ENCODE peak calls at places on chromosomes 2 and 18, in five cellular contexts. J is AG04449, V is endothelial cell, Z is psoas muscle, X is amygdala. Q is an unnamed sample.

GRCh38 chr18:2147866-2148265 is 423.4 kb downstream of the METTL4 start:
- DNase-seq in J (no peak), V (no peak), Z (peak), X (no peak), Q (no peak)

GRCh38 chr2:74849228-74849892 is 15.4 kb downstream of the HK2 start:
- DNase-seq in J (no peak), V (no peak), Z (no peak), X (no peak), Q (no peak)

GRCh38 chr2:62197017-62197586 is 1.2 kb downstream of the B3GNT2 start:
- DNase-seq in J (no peak), V (peak), Z (no peak), X (no peak), Q (no peak)

GRCh38 chr2:233402346-233402745 is 48.1 kb downstream of the DGKD start:
- DNase-seq in J (no peak), V (no peak), Z (no peak), X (no peak), Q (no peak)

GRCh38 chr2:212549463-212549862 is 10.9 kb upstream of the ERBB4 start:
- DNase-seq in J (no peak), V (no peak), Z (no peak), X (no peak), Q (no peak)

GRCh38 chr2:229943770-229944449 is 21.6 kb downstream of the FBXO36 start:
- DNase-seq in J (no peak), V (peak), Z (no peak), X (no peak), Q (no peak)

GRCh38 chr18:21777814-21778213 is 37.2 kb downstream of the MIB1 start:
- DNase-seq in J (no peak), V (no peak), Z (no peak), X (no peak), Q (no peak)

GRCh38 chr2:240648650-240649275 is 23.5 kb downstream of the GPR35 start:
- DNase-seq in J (no peak), V (no peak), Z (no peak), X (no peak), Q (no peak)

GRCh38 chr2:76251342-76251741 is 540.6 kb upstream of the GCFC2 start:
- DNase-seq in J (no peak), V (no peak), Z (no peak), X (no peak), Q (no peak)

GRCh38 chr18:34322365-34323289 is 97.9 kb upstream of the NOL4 start:
- DNase-seq in J (no peak), V (peak), Z (peak), X (peak), Q (peak)

GRCh38 chr2:65415091-65415490 is 17.3 kb downstream of the SPRED2 start:
- DNase-seq in J (no peak), V (no peak), Z (no peak), X (no peak), Q (no peak)

GRCh38 chr18:34862561-34862960 is 152.5 kb downstream of the DTNA start:
- DNase-seq in J (no peak), V (no peak), Z (no peak), X (no peak), Q (no peak)

GRCh38 chr2:217440000-217440399 is 562.8 kb downstream of the TNS1 start:
- DNase-seq in J (no peak), V (no peak), Z (no peak), X (no peak), Q (no peak)